ENCODE peak calls at places on chromosomes 3 and 15, in four cellular contexts. C is neural progenitor cell, X is esophagus squamous epithelium, W is heart left ventricle. Z is an unnamed sample.

GRCh38 chr15:50380089-50380488 is 25.1 kb upstream of the GABPB1 start:
- DNase-seq in X (no peak), W (no peak), C (no peak), Z (no peak)

GRCh38 chr3:59186735-59187134 is 136.9 kb upstream of the CFAP20DC start:
- DNase-seq in W (no peak), C (no peak), X (no peak), Z (no peak)

GRCh38 chr3:137081711-137082110 is 123.9 kb downstream of the IL20RB start:
- DNase-seq in W (no peak), C (no peak), X (no peak), Z (no peak)

GRCh38 chr3:66483006-66483928 is 17.6 kb downstream of the LRIG1 start:
- DNase-seq in C (peak; percentile 45), X (no peak), W (peak; percentile 86), Z (no peak)

GRCh38 chr3:33186524-33187367 is 31.9 kb downstream of the SUSD5 start:
- DNase-seq in X (no peak), W (no peak), C (no peak), Z (no peak)

GRCh38 chr3:174619244-174619643 is 239.9 kb upstream of the NAALADL2 start:
- DNase-seq in W (no peak), X (no peak), C (no peak), Z (no peak)

GRCh38 chr15:86505951-86506350 is 426.3 kb downstream of the AGBL1 start:
- DNase-seq in X (no peak), W (no peak), C (no peak), Z (no peak)

GRCh38 chr15:96321422-96322391 is 8.8 kb upstream of the NR2F2 start:
- DNase-seq in W (peak; percentile 34), C (peak; percentile 60), X (no peak), Z (no peak)

GRCh38 chr3:109532257-109533216 is 195.2 kb upstream of the DPPA4 start:
- DNase-seq in C (peak; percentile 75), W (no peak), X (no peak), Z (peak; percentile 61)

GRCh38 chr3:47701388-47701787 is 80.3 kb downstream of the SMARCC1 start:
- DNase-seq in C (no peak), X (no peak), W (no peak), Z (no peak)

GRCh38 chr3:106589306-106589942 is 720.6 kb upstream of the CBLB start:
- DNase-seq in W (no peak), C (no peak), X (no peak), Z (no peak)

GRCh38 chr3:25653322-25653721 is 11.4 kb downstream of the TOP2B start:
- DNase-seq in C (no peak), W (no peak), X (no peak), Z (no peak)

DNA sequence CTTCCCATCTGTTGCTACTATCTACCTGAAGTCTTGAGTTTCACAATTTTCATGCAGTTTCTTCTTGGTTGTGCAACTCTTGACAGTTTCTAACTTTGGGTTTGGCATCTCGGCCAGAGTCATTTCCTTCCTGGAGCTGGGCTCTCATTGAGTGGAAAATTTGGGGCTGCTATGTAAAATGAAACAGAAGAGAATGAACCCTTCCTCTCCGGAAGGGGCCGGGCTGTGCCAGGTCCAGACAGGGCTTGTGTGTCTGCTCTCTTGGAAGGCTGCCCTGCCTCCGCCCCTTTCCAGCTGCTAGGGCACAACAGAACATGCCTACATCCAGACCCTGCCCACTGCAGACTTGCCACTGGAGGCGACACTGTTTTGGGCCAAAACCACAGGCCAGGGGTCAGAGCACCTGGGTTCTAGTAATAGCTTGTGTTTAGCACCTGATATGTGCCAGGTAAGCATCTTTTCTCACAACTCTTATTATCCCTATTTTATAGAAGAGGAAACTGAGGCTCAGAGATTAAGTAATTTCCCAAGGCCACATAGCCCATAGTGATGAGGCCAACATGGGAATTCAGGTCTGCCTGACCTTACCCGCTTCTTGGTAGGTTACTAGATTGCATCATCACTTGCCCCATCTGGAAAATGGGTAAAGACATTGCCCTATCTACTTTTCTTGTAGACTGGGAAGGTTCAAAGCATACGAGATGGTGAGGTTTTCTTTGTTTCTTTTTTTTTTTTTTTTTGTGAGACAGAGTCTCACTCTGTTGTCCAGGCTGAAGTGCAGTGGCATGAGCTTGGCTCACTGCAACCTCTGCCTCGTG is 25.0 kb downstream of the IRAK2 start:
- DNase-seq in X (peak; percentile 38), C (no peak), W (peak; percentile 85), Z (peak; percentile 25)
- H3K4me1 ChIP-seq in X (peaks cover 61% of the 10 kb centered on the region), C (peaks cover 3% of the 10 kb centered on the region), W (peaks cover 40% of the 10 kb centered on the region), Z (peaks cover 9% of the 10 kb centered on the region)

GRCh38 chr3:50174517-50174895 is 16.9 kb upstream of the GNAT1 start:
- DNase-seq in C (no peak), W (no peak), X (no peak), Z (no peak)

GRCh38 chr3:50173685-50174516 is 17.5 kb upstream of the GNAT1 start:
- DNase-seq in W (no peak), X (no peak), C (no peak), Z (no peak)

GRCh38 chr3:50174947-50175524 is 16.4 kb upstream of the GNAT1 start:
- DNase-seq in C (no peak), X (no peak), W (no peak), Z (no peak)

GRCh38 chr3:50179710-50180109 is 11.7 kb upstream of the GNAT1 start:
- DNase-seq in W (no peak), X (no peak), C (no peak), Z (no peak)

DNA sequence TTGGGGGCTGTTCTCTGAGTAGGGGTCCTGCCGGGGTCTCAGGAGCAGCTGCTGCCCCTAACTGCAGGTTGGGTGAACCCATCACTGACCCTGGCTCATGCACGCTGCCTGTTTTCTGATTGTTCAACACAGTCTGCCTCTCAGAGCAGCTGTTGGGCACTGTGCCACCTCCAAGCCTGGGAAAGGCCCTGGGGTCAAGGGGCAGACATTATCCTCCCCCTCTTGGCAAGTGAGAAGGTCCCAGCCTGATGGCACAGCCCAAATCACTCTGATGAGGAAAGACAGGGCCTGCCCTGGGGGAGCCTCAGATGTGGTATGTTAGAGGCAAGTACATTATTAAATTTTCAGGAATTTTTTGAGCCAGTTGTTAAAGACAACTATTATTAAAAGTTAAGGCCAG is 14.1 kb upstream of the GNAT1 start:
- DNase-seq in X (no peak), C (no peak), W (no peak), Z (peak; percentile 76)
- H3K27ac ChIP-seq in X (no peak overlapping the region), C (no peak overlapping the region), W (no peak overlapping the region), Z (no peak overlapping the region)

DNA sequence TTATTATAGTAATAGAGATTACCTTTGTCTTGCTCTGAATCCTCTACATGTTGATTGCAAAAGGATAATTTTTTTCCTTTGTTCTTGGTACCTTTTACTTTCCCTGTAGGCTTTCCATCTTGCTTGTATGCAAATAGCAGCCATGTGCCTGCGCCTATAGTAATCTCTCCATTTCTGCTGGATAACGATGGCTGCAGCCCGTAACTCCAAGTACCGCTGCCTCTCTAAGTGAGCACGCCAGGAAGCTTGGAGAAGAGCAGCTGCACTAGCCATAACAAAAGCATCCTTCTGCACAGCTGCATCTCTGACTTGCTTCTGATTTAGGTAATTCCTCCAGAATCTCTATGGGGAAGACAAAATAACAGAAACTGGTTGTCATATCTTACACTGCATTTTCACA is 89.3 kb downstream of the NR2E3 start:
- DNase-seq in X (no peak), W (no peak), C (peak; percentile 36), Z (peak; percentile 37)
- H3K36me3 ChIP-seq in X (peaks cover 83% of the 10 kb centered on the region), W (peaks cover 70% of the 10 kb centered on the region), C (peaks cover 11% of the 10 kb centered on the region), Z (peaks cover 39% of the 10 kb centered on the region)

GRCh38 chr3:14224895-14225294 is 46.3 kb downstream of the LSM3 start:
- DNase-seq in X (no peak), C (no peak), W (no peak), Z (no peak)
- H3K4me1 ChIP-seq in X (no peaks in the 10 kb centered on the region), C (peaks cover 6% of the 10 kb centered on the region), W (no peaks in the 10 kb centered on the region), Z (no peaks in the 10 kb centered on the region)

GRCh38 chr15:60392986-60393811 is 4.6 kb downstream of the ANXA2 start:
- DNase-seq in X (peak; percentile 8), W (peak; percentile 62), C (no peak), Z (peak; percentile 72)
- H3K27ac ChIP-seq in X (peak overlapping the region; percentile 100), W (peak overlapping the region; percentile 81), C (no peak overlapping the region), Z (peak overlapping the region; percentile 82)

DNA sequence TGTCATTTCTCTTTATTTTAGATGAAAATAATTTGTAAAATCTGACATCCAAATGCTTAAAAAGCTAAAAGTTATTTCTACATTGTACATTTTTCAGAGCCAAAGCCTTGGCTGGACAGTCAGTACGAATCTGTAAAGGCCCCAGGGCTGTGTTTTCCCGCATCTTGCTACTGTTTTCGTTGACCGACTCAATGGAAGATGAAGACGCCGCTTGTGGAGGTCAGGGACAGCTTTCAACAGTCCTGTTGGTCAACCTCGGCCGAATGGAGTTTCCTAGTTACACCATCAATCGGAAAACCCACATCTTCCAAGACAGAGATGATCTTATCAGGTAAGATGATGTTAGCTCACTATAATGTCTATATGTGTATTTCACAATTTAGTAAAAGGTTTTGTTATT is 10.0 kb downstream of the FAN1 start:
- DNase-seq in X (no peak), C (no peak), W (no peak), Z (no peak)
- H3K36me3 ChIP-seq in X (peaks cover 97% of the 10 kb centered on the region), C (peaks cover 21% of the 10 kb centered on the region), W (peaks cover 62% of the 10 kb centered on the region), Z (peaks cover 42% of the 10 kb centered on the region)

GRCh38 chr15:89117790-89118189 is 29.5 kb downstream of the ABHD2 start:
- DNase-seq in X (no peak), C (no peak), W (no peak), Z (no peak)
- H3K4me1 ChIP-seq in X (peaks cover 9% of the 10 kb centered on the region), C (peaks cover 15% of the 10 kb centered on the region), W (peaks cover 25% of the 10 kb centered on the region), Z (no peaks in the 10 kb centered on the region)

DNA sequence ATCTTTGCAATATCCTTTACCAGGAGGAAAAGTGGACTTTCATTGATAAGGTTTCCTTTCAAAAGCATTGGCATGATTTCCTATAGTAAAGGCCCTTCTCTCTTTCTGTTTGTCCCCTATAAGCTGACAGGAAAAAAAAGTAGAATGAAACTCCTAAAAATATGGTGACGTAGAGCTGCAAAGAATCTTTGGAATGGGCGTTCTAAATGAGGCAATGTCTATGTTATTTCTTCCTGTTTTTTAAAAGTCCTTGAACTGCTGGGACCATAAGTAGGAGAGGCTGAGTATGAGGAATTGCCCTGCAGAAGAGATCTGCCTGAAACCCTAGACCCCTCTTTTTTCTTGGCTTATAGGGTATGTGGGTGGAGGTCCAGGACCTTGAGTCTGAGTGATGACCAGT is 17.2 kb downstream of the ST3GAL6 start:
- DNase-seq in C (no peak), X (no peak), W (no peak), Z (no peak)
- H3K27ac ChIP-seq in C (no peak overlapping the region), X (no peak overlapping the region), W (peak overlapping the region; percentile 42), Z (no peak overlapping the region)

DNA sequence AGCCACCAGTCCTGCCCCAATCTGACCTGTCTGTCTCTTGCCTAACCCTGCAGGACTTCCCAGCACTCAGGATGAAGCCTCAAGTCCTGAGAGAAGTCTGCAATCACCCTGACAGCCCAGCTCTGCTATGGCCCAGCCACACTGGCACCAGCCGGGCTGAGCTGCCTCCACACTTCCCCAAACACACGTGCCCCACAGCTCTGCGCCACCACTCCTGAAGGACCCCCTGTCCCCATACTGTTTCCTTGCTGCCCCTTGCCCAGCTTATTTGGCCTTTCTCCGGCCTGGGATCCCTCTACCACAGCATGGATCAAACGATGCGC is 76.6 kb downstream of the TBC1D2B start:
- DNase-seq in C (no peak), W (no peak), X (no peak), Z (no peak)
- H3K36me3 ChIP-seq in C (no peaks in the 10 kb centered on the region), W (peaks cover 91% of the 10 kb centered on the region), X (peaks cover 85% of the 10 kb centered on the region), Z (peaks cover 34% of the 10 kb centered on the region)

Z was measured in SJCRH30.